ENCODE peak calls at places on chromosomes 12 and 14, in nine cellular contexts. F is psoas muscle; U is PC-9; D is fibroblast of lung; V is CD8-positive, alpha-beta T cell; Q is pancreas; T is naive thymus-derived CD4-positive, alpha-beta T cell; G is RWPE2; E is Peyer's patch. L is an unnamed sample.

GRCh38 chr12:51749201-51749985 is 99.1 kb downstream of the FIGNL2 start:
- DNase-seq in U (no peak), G (no peak), V (no peak), D (no peak), Q (no peak), F (no peak), T (no peak), E (no peak), L (no peak)

GRCh38 chr12:131928080-131928764 is 854 bp upstream of the PUS1 start:
- DNase-seq in Q (no peak), F (peak; percentile 56), D (peak; percentile 10), G (no peak), U (no peak), T (no peak), V (peak; percentile 12), E (no peak), L (no peak)

GRCh38 chr12:57416039-57416996 is 14.5 kb downstream of the R3HDM2 start:
- DNase-seq in T (no peak), G (no peak), V (no peak), E (no peak), U (no peak), F (no peak), Q (no peak), D (peak; percentile 36), L (no peak)

GRCh38 chr14:95255487-95255886 is 64.2 kb downstream of the CLMN start:
- DNase-seq in U (peak; percentile 78), G (peak; percentile 87), F (no peak), E (peak; percentile 86), V (no peak), D (peak; percentile 79), Q (peak; percentile 65), T (no peak), L (no peak)

GRCh38 chr12:32208355-32208754 is 101.7 kb downstream of the BICD1 start:
- DNase-seq in G (no peak), D (no peak), U (no peak), Q (no peak), F (no peak), E (no peak), T (no peak), V (no peak), L (no peak)

GRCh38 chr12:115176741-115177400 is 492.9 kb upstream of the TBX3 start:
- DNase-seq in U (no peak), G (no peak), E (no peak), Q (no peak), V (no peak), T (no peak), D (peak; percentile 45), F (no peak), L (no peak)

GRCh38 chr12:117209626-117210025 is 19.4 kb upstream of the FBXO21 start:
- DNase-seq in V (no peak), Q (no peak), E (no peak), T (no peak), U (no peak), F (peak; percentile 30), D (no peak), G (no peak), L (no peak)

GRCh38 chr12:6757028-6757689 is 4.2 kb upstream of the MLF2 start:
- DNase-seq in U (no peak), Q (no peak), T (no peak), F (no peak), D (no peak), V (no peak), E (no peak), G (no peak), L (no peak)

GRCh38 chr14:93951798-93952540 is 24.4 kb downstream of the ASB2 start:
- DNase-seq in D (peak; percentile 25), T (no peak), G (no peak), Q (no peak), E (no peak), V (no peak), F (peak; percentile 55), U (no peak), L (no peak)

GRCh38 chr14:65079201-65079600 is 23.1 kb downstream of the MAX start:
- DNase-seq in G (no peak), Q (no peak), E (no peak), D (no peak), T (no peak), F (no peak), V (no peak), U (no peak), L (no peak)

GRCh38 chr12:105977256-105978051 is 161.3 kb downstream of the NUAK1 start:
- DNase-seq in E (no peak), D (peak; percentile 98), G (no peak), F (no peak), Q (no peak), T (no peak), V (no peak), U (no peak), L (no peak)

GRCh38 chr12:64452559-64453329 is 824 bp downstream of the TBK1 start:
- DNase-seq in Q (peak; percentile 32), D (peak; percentile 88), E (no peak), T (no peak), G (no peak), V (no peak), U (peak; percentile 91), F (no peak), L (no peak)

GRCh38 chr14:106610691-106611090 is 1084.3 kb downstream of the TMEM121 start:
- DNase-seq in G (no peak), F (no peak), U (no peak), T (no peak), V (no peak), E (no peak), D (no peak), Q (no peak), L (no peak)

GRCh38 chr14:106605548-106606448 is 1079.4 kb downstream of the TMEM121 start:
- DNase-seq in T (peak; percentile 70), V (peak; percentile 85), D (no peak), F (no peak), G (no peak), Q (peak; percentile 21), E (peak; percentile 67), U (no peak), L (no peak)

DNA sequence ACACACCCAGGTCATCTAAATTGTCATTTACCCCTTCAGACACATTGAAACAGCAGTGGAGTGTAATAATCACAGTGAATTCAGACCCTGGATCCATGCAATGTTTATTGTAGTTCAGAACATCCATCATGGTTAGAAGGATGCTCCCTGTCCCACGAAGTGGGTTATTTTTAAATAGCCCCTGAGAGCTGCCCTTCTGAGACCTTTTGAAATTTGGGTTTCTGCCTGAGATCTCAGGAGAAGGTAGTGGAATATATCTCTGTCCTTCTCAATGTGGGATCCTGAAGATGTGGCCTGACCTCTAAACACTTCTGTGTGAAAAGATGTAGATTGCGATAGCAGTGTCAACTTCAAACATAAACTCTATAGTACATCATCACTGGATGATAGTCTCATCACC is 1080.6 kb downstream of the TMEM121 start:
- DNase-seq in Q (no peak), F (no peak), D (no peak), U (no peak), V (no peak), T (no peak), E (no peak), G (no peak), L (no peak)
- H3K4me1 ChIP-seq in Q (no peaks in the 10 kb centered on the region), F (no peaks in the 10 kb centered on the region), D (no peaks in the 10 kb centered on the region), U (no peaks in the 10 kb centered on the region), V (no peaks in the 10 kb centered on the region), T (no peaks in the 10 kb centered on the region), E (no peaks in the 10 kb centered on the region), G (no peaks in the 10 kb centered on the region), L (no peaks in the 10 kb centered on the region)

GRCh38 chr12:27148373-27148772 is 66.0 kb upstream of the C12orf71 start:
- DNase-seq in E (no peak), F (no peak), V (no peak), U (no peak), D (no peak), Q (no peak), G (no peak), T (no peak), L (no peak)

GRCh38 chr12:27143676-27144075 is 61.3 kb upstream of the C12orf71 start:
- DNase-seq in U (no peak), V (no peak), F (no peak), Q (no peak), G (no peak), E (no peak), D (no peak), T (no peak), L (no peak)

GRCh38 chr12:27151479-27151878 is 69.1 kb upstream of the C12orf71 start:
- DNase-seq in V (no peak), E (no peak), G (no peak), F (no peak), D (no peak), U (no peak), Q (no peak), T (no peak), L (no peak)

DNA sequence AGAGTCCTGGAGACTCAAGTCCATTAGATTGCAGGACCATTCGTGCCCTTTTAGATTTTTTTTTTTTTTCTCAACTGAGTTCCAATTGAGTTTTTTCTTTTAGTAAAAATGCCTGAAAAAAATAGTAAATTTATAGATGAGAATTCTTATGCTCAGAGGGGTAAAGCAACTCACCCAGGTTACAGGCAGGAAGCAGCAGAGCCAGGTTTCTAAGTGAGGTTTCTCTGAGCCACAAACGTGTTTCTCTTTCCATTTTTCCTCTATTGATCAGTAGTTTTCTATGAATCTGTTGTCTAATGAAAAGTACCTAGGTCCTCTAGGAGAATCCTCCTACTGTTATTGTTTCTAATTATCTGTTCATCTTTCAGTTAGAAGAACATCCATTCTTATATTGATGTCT is 66.4 kb upstream of the C12orf71 start:
- DNase-seq in E (no peak), G (no peak), T (no peak), V (no peak), Q (no peak), F (no peak), D (no peak), U (no peak), L (no peak)
- H3K4me1 ChIP-seq in E (no peaks in the 10 kb centered on the region), G (no peaks in the 10 kb centered on the region), T (no peaks in the 10 kb centered on the region), V (no peaks in the 10 kb centered on the region), Q (no peaks in the 10 kb centered on the region), F (no peaks in the 10 kb centered on the region), D (no peaks in the 10 kb centered on the region), U (no peaks in the 10 kb centered on the region), L (no peaks in the 10 kb centered on the region)

GRCh38 chr14:72595152-72595551 is 298.7 kb downstream of the DPF3 start:
- DNase-seq in E (no peak), U (no peak), G (no peak), F (no peak), Q (no peak), V (no peak), D (no peak), T (no peak), L (peak; percentile 0)
- H3K4me1 ChIP-seq in E (no peaks in the 10 kb centered on the region), U (no peaks in the 10 kb centered on the region), G (no peaks in the 10 kb centered on the region), F (no peaks in the 10 kb centered on the region), Q (no peaks in the 10 kb centered on the region), V (peaks cover 32% of the 10 kb centered on the region), D (no peaks in the 10 kb centered on the region), T (peaks cover 45% of the 10 kb centered on the region), L (no peaks in the 10 kb centered on the region)

DNA sequence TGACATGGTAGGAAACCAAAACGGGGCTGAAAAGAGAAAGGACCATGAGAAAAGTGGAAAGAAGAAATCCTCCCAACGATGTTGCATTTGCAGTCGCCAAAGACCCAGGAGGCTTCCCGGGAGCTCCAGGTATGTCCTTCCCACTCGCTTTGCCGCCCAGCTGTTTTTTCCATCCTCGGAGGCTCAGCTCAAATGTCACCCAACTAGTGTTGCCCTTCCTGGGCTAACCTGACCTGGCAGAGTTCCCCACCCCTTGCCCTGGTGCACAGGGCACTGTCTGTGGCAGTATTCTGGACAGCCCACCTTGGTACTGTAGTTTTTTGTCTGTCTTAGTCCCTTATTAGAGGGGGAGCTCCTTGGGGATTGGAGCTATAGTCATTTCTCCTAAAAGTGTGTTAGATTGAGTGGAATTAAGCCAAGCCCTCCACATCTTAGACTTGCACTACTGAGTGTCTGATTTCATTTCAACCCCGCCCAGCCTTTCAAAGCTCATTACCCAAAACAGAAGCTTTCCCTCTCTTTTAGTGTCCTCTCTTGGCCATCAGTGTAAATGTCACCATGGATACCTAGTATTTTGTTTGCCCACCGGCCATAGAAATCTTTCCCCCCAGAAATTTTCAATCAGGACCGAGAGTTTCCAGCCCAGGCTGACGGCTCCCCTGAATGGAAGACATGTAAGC is 74.3 kb downstream of the LRRC74A start:
- DNase-seq in G (no peak), U (no peak), T (no peak), Q (no peak), F (no peak), E (no peak), D (no peak), V (no peak), L (no peak)
- H3K4me1 ChIP-seq in G (peaks cover 16% of the 10 kb centered on the region), U (peaks cover 27% of the 10 kb centered on the region), T (peaks cover 10% of the 10 kb centered on the region), Q (no peaks in the 10 kb centered on the region), F (peaks cover 11% of the 10 kb centered on the region), E (peaks cover 7% of the 10 kb centered on the region), D (peaks cover 14% of the 10 kb centered on the region), V (peaks cover 13% of the 10 kb centered on the region), L (peaks cover 14% of the 10 kb centered on the region)

L was measured in Panc1.